ENCODE peak calls at places on chromosome 14, in six cellular contexts. U is tibial nerve, I is stomach, T is lower lobe of right lung, O is psoas muscle, X is colonic mucosa. R is an unnamed sample.

GRCh38 chr14:58747181-58747580 is 109.4 kb downstream of the DACT1 start:
- DNase-seq in U (peak), I (no peak), T (peak), O (peak), X (peak), R (no peak)

GRCh38 chr14:49940805-49941421 is 48.0 kb downstream of the ARF6 start:
- DNase-seq in U (no peak), I (no peak), T (no peak), O (no peak), X (no peak), R (no peak)

GRCh38 chr14:82655770-82656169 is 1122.1 kb upstream of the SEL1L start:
- DNase-seq in U (no peak), I (no peak), T (no peak), O (no peak), X (no peak), R (no peak)

GRCh38 chr14:101233861-101234587 is 327.3 kb upstream of the DIO3 start:
- DNase-seq in U (no peak), I (no peak), T (no peak), O (no peak), X (no peak), R (no peak)

GRCh38 chr14:99331796-99332195 is 59.8 kb upstream of the BCL11B start:
- DNase-seq in U (no peak), I (no peak), T (no peak), O (no peak), X (no peak), R (no peak)

GRCh38 chr14:32608880-32609279 is 279.8 kb downstream of the AKAP6 start:
- DNase-seq in U (no peak), I (no peak), T (no peak), O (no peak), X (no peak), R (no peak)

GRCh38 chr14:105092912-105093425 is 27.7 kb upstream of the GPR132 start:
- DNase-seq in U (no peak), I (peak), T (peak), O (peak), X (peak), R (peak)

GRCh38 chr14:30297856-30298255 is 261.1 kb upstream of the G2E3 start:
- DNase-seq in U (no peak), I (no peak), T (no peak), O (no peak), X (no peak), R (no peak)

GRCh38 chr14:64711039-64711438 is 6.8 kb downstream of the PLEKHG3 start:
- DNase-seq in U (peak), I (no peak), T (no peak), O (peak), X (no peak), R (no peak)

GRCh38 chr14:90177537-90178189 is 78.7 kb upstream of the PSMC1 start:
- DNase-seq in U (no peak), I (no peak), T (no peak), O (no peak), X (no peak), R (no peak)

GRCh38 chr14:50928002-50928635 is 16.2 kb downstream of the PYGL start:
- DNase-seq in U (peak), I (no peak), T (no peak), O (no peak), X (peak), R (peak)

GRCh38 chr14:88233915-88234314 is 89.2 kb downstream of the KCNK10 start:
- DNase-seq in U (no peak), I (no peak), T (no peak), O (no peak), X (peak), R (peak)

GRCh38 chr14:74667758-74668157 is 45.1 kb downstream of the AREL1 start:
- DNase-seq in U (no peak), I (no peak), T (no peak), O (no peak), X (no peak), R (no peak)

GRCh38 chr14:100384819-100385813 is 62.0 kb downstream of the SLC25A47 start:
- DNase-seq in U (no peak), I (no peak), T (no peak), O (no peak), X (no peak), R (no peak)

GRCh38 chr14:57060276-57060956 is 208.3 kb downstream of the EXOC5 start:
- DNase-seq in U (no peak), I (no peak), T (no peak), O (no peak), X (no peak), R (peak)

GRCh38 chr14:106850913-106851825 is 1324.8 kb downstream of the TMEM121 start:
- DNase-seq in U (no peak), I (no peak), T (no peak), O (no peak), X (no peak), R (peak)

GRCh38 chr14:99389171-99389826 is 91.4 kb downstream of the SETD3 start:
- DNase-seq in U (no peak), I (peak), T (peak), O (peak), X (peak), R (peak)

GRCh38 chr14:77407158-77407557 is 16.2 kb downstream of the NOXRED1 start:
- DNase-seq in U (no peak), I (no peak), T (no peak), O (no peak), X (no peak), R (no peak)

GRCh38 chr14:58238252-58239247 is 6.1 kb upstream of the PSMA3 start:
- DNase-seq in U (peak), I (no peak), T (no peak), O (no peak), X (no peak), R (no peak)

GRCh38 chr14:100616854-100617714 is 29.9 kb upstream of the BEGAIN start:
- DNase-seq in U (no peak), I (no peak), T (no peak), O (no peak), X (no peak), R (no peak)

GRCh38 chr14:91383439-91383838 is 34.2 kb downstream of the CCDC88C start:
- DNase-seq in U (no peak), I (no peak), T (peak), O (no peak), X (no peak), R (no peak)

GRCh38 chr14:101191086-101191881 is 287.8 kb upstream of the RTL1 start:
- DNase-seq in U (no peak), I (peak), T (no peak), O (no peak), X (peak), R (no peak)

GRCh38 chr14:65696801-65697200 is 284.3 kb downstream of the FUT8 start:
- DNase-seq in U (no peak), I (no peak), T (no peak), O (no peak), X (no peak), R (no peak)

GRCh38 chr14:64412237-64412636 is 24.1 kb downstream of the MTHFD1 start:
- DNase-seq in U (no peak), I (no peak), T (no peak), O (no peak), X (no peak), R (no peak)

GRCh38 chr14:75222208-75222701 is 45.8 kb upstream of the TMED10 start:
- DNase-seq in U (no peak), I (no peak), T (peak), O (no peak), X (no peak), R (peak)

GRCh38 chr14:36091096-36091495 is 85.4 kb downstream of the PTCSC3 start:
- DNase-seq in U (no peak), I (peak), T (no peak), O (no peak), X (no peak), R (no peak)
- TF ChIP-seq CTCF in U (no peak), I (no peak), T (no peak), O (no peak), X (no peak), R (no peak)

GRCh38 chr14:70189678-70190077 is 927 bp upstream of the SLC8A3 start:
- DNase-seq in U (no peak), I (no peak), T (no peak), O (no peak), X (no peak), R (peak)
- H3K4me3 ChIP-seq in U (no peak), I (no peak), T (peak), O (peak), X (no peak), R (peak)

GRCh38 chr14:61463664-61464063 is 142.3 kb downstream of the PRKCH start:
- DNase-seq in U (no peak), I (no peak), T (no peak), O (no peak), X (no peak), R (no peak)

GRCh38 chr14:61460853-61461611 is 139.7 kb downstream of the PRKCH start:
- DNase-seq in U (no peak), I (no peak), T (no peak), O (no peak), X (no peak), R (no peak)

GRCh38 chr14:61460063-61460462 is 138.7 kb downstream of the PRKCH start:
- DNase-seq in U (no peak), I (no peak), T (no peak), O (no peak), X (no peak), R (no peak)

GRCh38 chr14:61461808-61462275 is 140.5 kb downstream of the PRKCH start:
- DNase-seq in U (peak), I (no peak), T (no peak), O (no peak), X (peak), R (peak)

GRCh38 chr14:61462566-61463195 is 141.3 kb downstream of the PRKCH start:
- DNase-seq in U (no peak), I (no peak), T (no peak), O (no peak), X (peak), R (no peak)
- TF ChIP-seq CTCF in U (no peak), I (no peak), T (no peak), O (no peak), X (no peak), R (no peak)

DNA sequence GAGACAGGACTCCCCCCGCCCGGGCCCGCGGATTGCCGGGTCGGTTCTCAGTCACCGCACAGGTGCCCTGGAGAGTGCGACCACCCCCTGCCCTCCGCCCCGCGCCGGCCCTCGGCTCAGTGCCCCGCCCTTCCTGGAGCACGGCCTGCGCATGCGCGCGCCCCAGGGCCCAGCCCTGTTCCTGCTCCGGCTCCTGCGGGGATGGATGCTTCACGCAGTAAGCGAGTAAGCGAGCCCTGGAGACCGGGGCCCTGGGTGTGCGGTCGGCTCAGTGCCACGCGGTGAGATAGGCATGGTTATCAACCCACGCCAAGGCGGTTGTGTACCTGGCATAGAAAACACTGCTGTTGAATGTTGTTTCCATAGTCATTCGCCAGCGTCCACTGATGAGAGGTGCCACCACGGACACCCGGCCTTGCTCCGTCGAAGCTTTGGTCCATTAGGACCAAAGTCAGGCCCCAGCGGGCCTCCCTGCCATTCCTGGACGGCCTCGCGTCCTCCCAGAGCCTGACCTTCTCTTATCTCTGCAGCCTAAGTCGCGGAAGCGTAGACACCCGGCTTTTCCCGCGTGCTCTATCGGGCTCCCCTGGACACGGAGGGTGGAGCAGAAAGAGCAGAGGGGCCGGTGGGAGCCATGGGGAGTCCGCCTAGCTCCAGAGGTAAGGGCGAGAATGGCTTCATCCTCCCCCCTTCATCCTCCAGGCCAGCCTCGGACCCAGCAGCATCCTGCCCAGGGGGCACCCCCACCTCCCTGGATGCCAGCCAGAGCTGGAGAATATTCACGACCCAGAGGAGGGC is 90.6 kb downstream of the PAPOLA start:
- DNase-seq in U (no peak), I (peak), T (peak), O (no peak), X (peak), R (peak)
- H3K4me3 ChIP-seq in U (no peak), I (peak), T (peak), O (peak), X (peak), R (peak)

GRCh38 chr14:22200977-22201605 is 387.9 kb downstream of the DAD1 start:
- DNase-seq in U (no peak), I (no peak), T (no peak), O (no peak), X (no peak), R (peak)
- TF ChIP-seq CTCF in U (peak), I (no peak), T (peak), O (no peak), X (peak), R (peak)

GRCh38 chr14:103880986-103881926 is 33.9 kb upstream of the PPP1R13B start:
- DNase-seq in U (no peak), I (peak), T (no peak), O (peak), X (no peak), R (no peak)

GRCh38 chr14:103884854-103885253 is 37.5 kb upstream of the PPP1R13B start:
- DNase-seq in U (no peak), I (no peak), T (no peak), O (no peak), X (no peak), R (no peak)

GRCh38 chr14:103881927-103882281 is 34.5 kb upstream of the PPP1R13B start:
- DNase-seq in U (no peak), I (no peak), T (no peak), O (no peak), X (no peak), R (no peak)

GRCh38 chr14:103883263-103883523 is 35.8 kb upstream of the PPP1R13B start:
- DNase-seq in U (no peak), I (no peak), T (no peak), O (no peak), X (no peak), R (no peak)

GRCh38 chr14:103882503-103883262 is 35.3 kb upstream of the PPP1R13B start:
- DNase-seq in U (no peak), I (no peak), T (no peak), O (no peak), X (no peak), R (no peak)
- H3K4me3 ChIP-seq in U (no peak), I (no peak), T (no peak), O (no peak), X (no peak), R (no peak)

GRCh38 chr14:97705976-97706375 is 908.8 kb downstream of the VRK1 start:
- DNase-seq in U (no peak), I (no peak), T (no peak), O (no peak), X (no peak), R (peak)

GRCh38 chr14:97709552-97709951 is 912.4 kb downstream of the VRK1 start:
- DNase-seq in U (no peak), I (no peak), T (no peak), O (no peak), X (no peak), R (no peak)

GRCh38 chr14:97706814-97707213 is 909.6 kb downstream of the VRK1 start:
- DNase-seq in U (no peak), I (no peak), T (no peak), O (no peak), X (no peak), R (peak)

GRCh38 chr14:97705107-97705506 is 907.9 kb downstream of the VRK1 start:
- DNase-seq in U (no peak), I (no peak), T (no peak), O (no peak), X (no peak), R (no peak)

GRCh38 chr14:97707603-97708002 is 910.4 kb downstream of the VRK1 start:
- DNase-seq in U (no peak), I (no peak), T (no peak), O (no peak), X (no peak), R (peak)
- TF ChIP-seq CTCF in U (no peak), I (no peak), T (peak), O (no peak), X (no peak), R (peak)

GRCh38 chr14:84483072-84483410 is 1046.9 kb upstream of the FLRT2 start:
- DNase-seq in U (no peak), I (no peak), T (no peak), O (no peak), X (no peak), R (no peak)
- H3K4me3 ChIP-seq in U (no peak), I (no peak), T (no peak), O (no peak), X (no peak), R (no peak)

GRCh38 chr14:34496679-34497513 is 34.9 kb upstream of the SPTSSA start:
- DNase-seq in U (peak), I (peak), T (peak), O (peak), X (peak), R (no peak)
- TF ChIP-seq CTCF in U (no peak), I (no peak), T (no peak), O (peak), X (no peak), R (no peak)